ENCODE peak calls at places on chromosome 6, in five cellular contexts. R is naive thymus-derived CD8-positive, alpha-beta T cell; P is germinal center; V is psoas muscle; Z is activated naive CD8-positive, alpha-beta T cell treated with anti-CD3 and anti-CD28 coated beads, Interleukin-2, amount 50 U/mL, for 16 hours. X is an unnamed sample.

GRCh38 chr6:3825331-3825831 is 23.8 kb upstream of the FAM50B start:
- DNase-seq in R (no peak), V (peak; percentile 59), Z (no peak), P (no peak), X (peak; percentile 70)

GRCh38 chr6:85135376-85136094 is 314.3 kb upstream of the NT5E start:
- DNase-seq in Z (no peak), R (no peak), V (no peak), P (no peak), X (no peak)

GRCh38 chr6:139369068-139369467 is 5.4 kb downstream of the CITED2 start:
- DNase-seq in P (no peak), R (no peak), V (no peak), Z (no peak), X (no peak)

GRCh38 chr6:143060806-143061596 is at the start of gene AIG1:
- DNase-seq in P (peak; percentile 35), V (peak; percentile 81), Z (peak; percentile 15), R (peak; percentile 66), X (no peak)

GRCh38 chr6:152142116-152142515 is 334.6 kb downstream of the ESR1 start:
- DNase-seq in P (no peak), Z (no peak), V (no peak), R (no peak), X (no peak)

GRCh38 chr6:159042003-159042823 is 2.6 kb downstream of the TAGAP start:
- DNase-seq in V (peak; percentile 35), R (peak; percentile 72), Z (peak; percentile 42), P (peak; percentile 77), X (peak; percentile 44)

GRCh38 chr6:143449731-143450452 is 603 bp downstream of the ADAT2 start:
- DNase-seq in R (peak; percentile 53), V (no peak), Z (no peak), P (peak; percentile 30), X (no peak)

GRCh38 chr6:111683749-111684267 is 78.1 kb upstream of the TRAF3IP2 start:
- DNase-seq in P (no peak), Z (no peak), R (no peak), V (no peak), X (peak; percentile 59)

GRCh38 chr6:134826889-134827737 is 122.8 kb downstream of the ALDH8A1 start:
- DNase-seq in P (no peak), Z (no peak), R (no peak), V (peak; percentile 92), X (peak; percentile 83)

GRCh38 chr6:31903957-31904356 is 2.1 kb upstream of the ZBTB12 start:
- DNase-seq in Z (no peak), P (no peak), V (no peak), R (no peak), X (no peak)

GRCh38 chr6:143501851-143502250 is 9.7 kb downstream of the FUCA2 start:
- DNase-seq in V (no peak), R (no peak), Z (no peak), P (no peak), X (no peak)

GRCh38 chr6:48962041-48962440 is 501.0 kb downstream of the MMUT start:
- DNase-seq in P (no peak), Z (no peak), R (no peak), V (no peak), X (no peak)

GRCh38 chr6:72968704-72969103 is 256.6 kb downstream of the KHDC1L start:
- DNase-seq in R (no peak), P (no peak), V (no peak), Z (no peak), X (no peak)

GRCh38 chr6:127367023-127367375 is 23.6 kb upstream of the ECHDC1 start:
- DNase-seq in R (no peak), P (no peak), V (no peak), Z (no peak), X (no peak)

GRCh38 chr6:149082320-149082719 is 235.2 kb upstream of the TAB2 start:
- DNase-seq in R (peak; percentile 77), V (peak; percentile 77), P (peak; percentile 71), Z (peak; percentile 66), X (peak; percentile 84)

GRCh38 chr6:10412948-10413849 is 1.7 kb downstream of the TFAP2A start:
- DNase-seq in R (no peak), P (no peak), V (no peak), Z (no peak), X (peak; percentile 13)

GRCh38 chr6:27133281-27134227 is 113.9 kb upstream of the PRSS16 start:
- DNase-seq in V (peak; percentile 55), P (peak; percentile 42), R (peak; percentile 62), Z (no peak), X (peak; percentile 68)

GRCh38 chr6:17116090-17116387 is 14.2 kb downstream of the STMND1 start:
- DNase-seq in P (no peak), Z (no peak), R (no peak), V (no peak), X (no peak)

GRCh38 chr6:157021267-157022021 is 244.3 kb downstream of the ARID1B start:
- DNase-seq in V (peak; percentile 94), R (peak; percentile 89), P (peak; percentile 88), Z (peak; percentile 65), X (peak; percentile 91)

GRCh38 chr6:163485388-163485851 is 70.9 kb downstream of the QKI start:
- DNase-seq in P (no peak), V (no peak), R (no peak), Z (no peak), X (no peak)

GRCh38 chr6:123415844-123416468 is 220.8 kb downstream of the TRDN start:
- DNase-seq in R (peak; percentile 0), P (peak; percentile 26), Z (no peak), V (no peak), X (peak; percentile 44)

GRCh38 chr6:46781478-46782378 is 11.5 kb upstream of the MEP1A start:
- DNase-seq in V (no peak), R (no peak), Z (no peak), P (peak; percentile 11), X (peak; percentile 36)

GRCh38 chr6:56357616-56358373 is 110.4 kb upstream of the COL21A1 start:
- DNase-seq in P (no peak), R (no peak), Z (no peak), V (no peak), X (no peak)

GRCh38 chr6:78746457-78746856 is 120.9 kb upstream of the IRAK1BP1 start:
- DNase-seq in Z (no peak), V (no peak), R (no peak), P (no peak), X (no peak)

GRCh38 chr6:42729731-42730130 is 7.3 kb upstream of the PRPH2 start:
- DNase-seq in Z (no peak), P (no peak), V (no peak), R (no peak), X (no peak)

GRCh38 chr6:95383878-95384277 is 193.5 kb upstream of the MANEA start:
- DNase-seq in V (no peak), Z (no peak), R (no peak), P (no peak), X (no peak)

GRCh38 chr6:53412751-53413150 is 64.0 kb upstream of the ELOVL5 start:
- DNase-seq in V (no peak), Z (no peak), R (no peak), P (no peak), X (no peak)

GRCh38 chr6:128242765-128243403 is 277.5 kb downstream of the PTPRK start:
- DNase-seq in V (no peak), R (no peak), P (no peak), Z (no peak), X (no peak)

GRCh38 chr6:79868098-79868722 is 79.1 kb downstream of the ELOVL4 start:
- DNase-seq in R (peak; percentile 34), V (no peak), P (peak; percentile 54), Z (no peak), X (no peak)

GRCh38 chr6:30955367-30956042 is 14.7 kb downstream of the MUCL3 start:
- DNase-seq in R (peak; percentile 72), P (peak; percentile 83), V (peak; percentile 78), Z (peak; percentile 61), X (peak; percentile 86)

GRCh38 chr6:12148317-12148801 is 136.2 kb downstream of the HIVEP1 start:
- DNase-seq in V (no peak), R (no peak), Z (no peak), P (no peak), X (no peak)

GRCh38 chr6:75752365-75752764 is 3.3 kb downstream of the MYO6 start:
- DNase-seq in V (no peak), Z (no peak), P (no peak), R (no peak), X (no peak)

GRCh38 chr6:83199865-83200230 is 6.7 kb downstream of the RWDD2A start:
- DNase-seq in V (no peak), P (no peak), Z (no peak), R (no peak), X (no peak)

GRCh38 chr6:142819603-142820335 is 125.2 kb downstream of the HIVEP2 start:
- DNase-seq in R (peak; percentile 45), P (peak; percentile 33), Z (no peak), V (no peak), X (no peak)

GRCh38 chr6:96521267-96521624 is 360 bp upstream of the UFL1 start:
- DNase-seq in Z (no peak), V (no peak), P (no peak), R (no peak), X (no peak)

GRCh38 chr6:157657754-157658153 is 165.3 kb upstream of the SNX9 start:
- DNase-seq in P (no peak), Z (no peak), V (no peak), R (no peak), X (no peak)

GRCh38 chr6:37630281-37630799 is 67.3 kb downstream of the MDGA1 start:
- DNase-seq in Z (no peak), P (no peak), V (peak; percentile 37), R (no peak), X (no peak)

GRCh38 chr6:26345832-26346231 is 19.2 kb upstream of the BTN3A2 start:
- DNase-seq in P (no peak), R (no peak), Z (no peak), V (no peak), X (no peak)

X was measured in left cardiac atrium.